ENCODE peak calls at places on chromosomes 12 and 14, in ten cellular contexts. K is CD8-positive, alpha-beta T cell; A is H1; J is endothelial cell of umbilical vein; L is ovary; N is transverse colon; M is bronchial epithelial cell; Q is gastrocnemius medialis; H is neural progenitor cell; X is SJSA1. B is an unnamed sample.
A peak's percentile ranks its signal among the peaks of the same experiment; 100 is the strongest.

GRCh38 chr12:51907864-51908425 is 641 bp downstream of the ACVRL1 start:
- DNase-seq in K (no peak), A (no peak), J (peak; percentile 55), L (no peak), N (no peak), M (no peak), Q (no peak), H (no peak), X (no peak), B (no peak)

GRCh38 chr12:122471324-122472226 is 29.2 kb downstream of the ZCCHC8 start:
- DNase-seq in K (no peak), A (no peak), J (peak; percentile 80), L (no peak), N (no peak), M (peak; percentile 77), Q (no peak), H (peak; percentile 48), X (no peak), B (peak; percentile 54)

GRCh38 chr12:28463396-28463795 is 273.1 kb downstream of the CCDC91 start:
- DNase-seq in K (no peak), A (no peak), J (no peak), L (no peak), N (no peak), M (no peak), Q (no peak), H (no peak), X (no peak), B (no peak)

GRCh38 chr12:4201333-4202105 is 72.0 kb upstream of the CCND2 start:
- DNase-seq in K (no peak), A (no peak), J (no peak), L (no peak), N (no peak), M (no peak), Q (no peak), H (no peak), X (no peak), B (no peak)

GRCh38 chr12:34209259-34209835 is 187.1 kb downstream of the ALG10 start:
- DNase-seq in K (no peak), A (no peak), J (no peak), L (no peak), N (no peak), M (no peak), Q (no peak), H (no peak), X (no peak), B (no peak)

GRCh38 chr14:39781466-39781865 is 349.2 kb upstream of the FBXO33 start:
- DNase-seq in K (no peak), A (no peak), J (no peak), L (no peak), N (no peak), M (no peak), Q (no peak), H (no peak), X (no peak), B (no peak)

GRCh38 chr12:27463826-27464554 is 17.5 kb downstream of the SMCO2 start:
- DNase-seq in K (no peak), A (no peak), J (no peak), L (peak; percentile 81), N (no peak), M (no peak), Q (no peak), H (no peak), X (no peak), B (no peak)

GRCh38 chr12:28088566-28089277 is 101.5 kb upstream of the CCDC91 start:
- DNase-seq in K (no peak), A (no peak), J (peak; percentile 17), L (no peak), N (no peak), M (peak; percentile 81), Q (no peak), H (no peak), X (no peak), B (no peak)

DNA sequence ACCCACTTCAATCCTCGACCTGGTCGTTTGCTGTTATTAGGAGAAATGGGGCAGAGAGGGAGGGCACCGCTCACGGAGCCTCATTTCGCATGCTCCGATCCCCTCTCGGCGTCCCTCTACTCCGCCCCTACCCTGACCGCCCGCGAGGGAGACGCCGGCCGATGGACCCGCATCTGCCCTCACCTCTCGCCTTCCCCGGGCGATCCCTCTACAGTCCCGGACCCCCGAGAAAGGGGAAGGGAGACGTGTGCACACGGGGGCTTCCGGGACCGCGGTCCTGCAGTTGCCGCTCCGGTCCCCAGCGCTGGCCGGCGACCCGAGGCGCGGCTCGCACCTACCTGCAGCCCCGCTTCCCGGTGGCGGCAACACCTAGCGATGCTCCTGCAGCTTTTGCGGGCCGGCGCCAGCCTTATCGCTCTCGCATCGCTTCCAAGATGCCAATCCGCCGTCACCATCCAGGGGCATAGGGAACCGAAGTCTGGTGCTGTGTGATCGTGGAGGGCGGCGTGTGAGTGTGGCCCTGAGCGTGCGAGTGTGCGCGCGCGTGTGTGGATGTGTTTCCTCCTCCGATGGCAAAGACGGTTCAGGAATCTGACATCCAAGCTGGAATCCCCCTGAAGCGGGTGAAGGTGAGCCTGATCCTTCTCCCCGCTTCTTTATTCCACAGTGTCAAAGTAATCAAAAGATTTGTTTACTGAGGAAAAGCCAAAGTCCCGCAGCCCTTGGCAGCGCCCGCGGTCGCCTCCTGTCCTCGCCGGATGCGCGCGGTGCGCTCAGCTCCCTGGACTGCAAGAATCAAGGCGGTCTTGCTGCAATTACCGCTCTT is 69.1 kb upstream of the USP15 start:
- DNase-seq in K (no peak), A (no peak), J (no peak), L (peak; percentile 27), N (no peak), M (no peak), Q (no peak), H (peak; percentile 57), X (no peak), B (peak; percentile 71)
- H3K4me3 ChIP-seq in K (peak overlapping the region; percentile 65), A (peak overlapping the region; percentile 35), J (no peak overlapping the region), L (peak overlapping the region; percentile 37), N (peak overlapping the region; percentile 5), M (peak overlapping the region; percentile 21), Q (peak overlapping the region; percentile 60), H (peak overlapping the region; percentile 65), X (no peak overlapping the region), B (peak overlapping the region; percentile 51)

GRCh38 chr12:76083246-76083735 is 1.2 kb downstream of the NAP1L1 start:
- DNase-seq in K (no peak), A (no peak), J (peak; percentile 18), L (no peak), N (no peak), M (no peak), Q (no peak), H (no peak), X (no peak), B (no peak)

GRCh38 chr12:76080729-76081415 is 3.6 kb downstream of the NAP1L1 start:
- DNase-seq in K (no peak), A (no peak), J (no peak), L (no peak), N (no peak), M (no peak), Q (no peak), H (peak; percentile 49), X (no peak), B (peak; percentile 38)

GRCh38 chr12:76081909-76082308 is 2.6 kb downstream of the NAP1L1 start:
- DNase-seq in K (no peak), A (no peak), J (no peak), L (no peak), N (no peak), M (peak; percentile 9), Q (no peak), H (no peak), X (no peak), B (no peak)

GRCh38 chr12:76078748-76079147 is 5.7 kb downstream of the NAP1L1 start:
- DNase-seq in K (no peak), A (no peak), J (no peak), L (no peak), N (no peak), M (no peak), Q (no peak), H (no peak), X (no peak), B (no peak)

DNA sequence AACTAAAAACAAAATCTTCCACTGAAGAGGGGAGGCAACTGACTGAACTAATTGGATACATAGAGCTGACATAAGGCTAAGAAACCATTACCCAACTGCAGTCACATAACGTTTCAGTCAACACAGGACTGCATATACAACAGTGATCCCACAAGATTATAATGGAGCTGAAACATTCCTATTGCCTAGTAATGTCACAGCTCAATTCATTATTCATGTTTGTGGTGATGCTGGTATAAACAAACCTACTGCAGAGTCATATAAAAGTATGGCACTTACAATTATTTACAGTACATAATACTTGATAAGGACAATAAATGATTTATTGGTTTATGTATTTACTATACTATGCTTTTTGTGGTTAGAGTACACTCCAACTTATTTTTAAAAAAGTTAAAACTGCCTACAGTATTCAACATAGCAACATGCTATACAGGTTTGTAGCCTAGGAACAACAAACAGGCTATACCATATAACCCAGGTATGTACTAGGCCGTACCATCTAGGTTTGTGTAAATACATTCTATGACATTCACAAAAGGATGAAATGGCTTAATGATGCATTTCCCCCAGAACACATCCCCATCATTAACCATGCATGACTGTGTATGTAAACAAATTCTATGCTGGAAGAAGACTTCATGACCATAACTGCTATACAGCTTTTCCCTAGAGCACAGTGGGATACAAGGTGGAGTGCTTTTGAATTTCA is 4.3 kb downstream of the NAP1L1 start:
- DNase-seq in K (no peak), A (no peak), J (no peak), L (no peak), N (no peak), M (no peak), Q (no peak), H (no peak), X (no peak), B (no peak)
- H3K36me3 ChIP-seq in K (no peaks in the 10 kb centered on the region), A (no peaks in the 10 kb centered on the region), J (no peaks in the 10 kb centered on the region), L (no peaks in the 10 kb centered on the region), N (no peaks in the 10 kb centered on the region), M (no peaks in the 10 kb centered on the region), Q (peaks cover 22% of the 10 kb centered on the region), H (no peaks in the 10 kb centered on the region), X (peaks cover 76% of the 10 kb centered on the region), B (no peaks in the 10 kb centered on the region)

GRCh38 chr12:54000105-54000773 is at the start of gene HOXC9:
- DNase-seq in K (no peak), A (no peak), J (peak; percentile 38), L (no peak), N (no peak), M (no peak), Q (no peak), H (no peak), X (no peak), B (no peak)

GRCh38 chr12:53998174-53998899 is 1.6 kb upstream of the HOXC9 start:
- DNase-seq in K (no peak), A (no peak), J (no peak), L (no peak), N (no peak), M (no peak), Q (no peak), H (no peak), X (no peak), B (no peak)

GRCh38 chr12:53999596-54000104 is 311 bp upstream of the HOXC9 start:
- DNase-seq in K (no peak), A (no peak), J (no peak), L (no peak), N (no peak), M (no peak), Q (peak; percentile 74), H (no peak), X (peak; percentile 77), B (peak; percentile 82)

GRCh38 chr12:53997324-53998173 is 2.4 kb upstream of the HOXC9 start:
- DNase-seq in K (no peak), A (no peak), J (no peak), L (no peak), N (no peak), M (no peak), Q (no peak), H (no peak), X (no peak), B (no peak)

GRCh38 chr12:53998900-53999236 is 1.1 kb upstream of the HOXC9 start:
- DNase-seq in K (no peak), A (no peak), J (no peak), L (no peak), N (no peak), M (no peak), Q (no peak), H (no peak), X (no peak), B (no peak)
- H3K4me3 ChIP-seq in K (no peak overlapping the region), A (no peak overlapping the region), J (no peak overlapping the region), L (peak overlapping the region; percentile 48), N (no peak overlapping the region), M (no peak overlapping the region), Q (peak overlapping the region; percentile 77), H (no peak overlapping the region), X (no peak overlapping the region), B (no peak overlapping the region)

GRCh38 chr12:105053116-105053572 is 31.1 kb downstream of the ALDH1L2 start:
- DNase-seq in K (peak; percentile 66), A (peak; percentile 44), J (peak; percentile 86), L (peak; percentile 61), N (peak; percentile 82), M (peak; percentile 68), Q (peak; percentile 14), H (peak; percentile 85), X (peak; percentile 51), B (peak; percentile 25)
- H3K36me3 ChIP-seq in K (no peaks in the 10 kb centered on the region), A (no peaks in the 10 kb centered on the region), J (no peaks in the 10 kb centered on the region), L (no peaks in the 10 kb centered on the region), N (peaks cover 12% of the 10 kb centered on the region), M (peaks cover 13% of the 10 kb centered on the region), Q (no peaks in the 10 kb centered on the region), H (no peaks in the 10 kb centered on the region), X (no peaks in the 10 kb centered on the region), B (peaks cover 1% of the 10 kb centered on the region)

B was measured in H7.